ENCODE peak calls at places on chromosomes 4 and X, in eight cellular contexts. Q, H, S, U, T, L, G and P are unnamed samples.

GRCh38 chrX:22577181-22577580 is 304.5 kb downstream of the CBLL2 start:
- DNase-seq in Q (peak; percentile 74), H (no peak), S (no peak), U (no peak), T (no peak), L (no peak), G (no peak), P (no peak)

GRCh38 chr4:42398448-42399355 is 1.4 kb downstream of the SHISA3 start:
- DNase-seq in Q (no peak), H (no peak), S (no peak), U (no peak), T (no peak), L (no peak), G (no peak), P (peak; percentile 33)

GRCh38 chr4:123804171-123804721 is 407.7 kb downstream of the SPRY1 start:
- DNase-seq in Q (no peak), H (no peak), S (no peak), U (no peak), T (no peak), L (no peak), G (no peak), P (no peak)

GRCh38 chr4:156584100-156584499 is 387.5 kb downstream of the PDGFC start:
- DNase-seq in Q (no peak), H (no peak), S (no peak), U (no peak), T (no peak), L (no peak), G (no peak), P (no peak)

GRCh38 chr4:119570401-119570800 is 58.2 kb downstream of the PDE5A start:
- DNase-seq in Q (peak; percentile 68), H (no peak), S (no peak), U (no peak), T (no peak), L (no peak), G (no peak), P (no peak)

GRCh38 chr4:16079046-16079445 is 4.8 kb downstream of the PROM1 start:
- DNase-seq in Q (peak; percentile 7), H (no peak), S (no peak), U (no peak), T (no peak), L (no peak), G (no peak), P (no peak)

GRCh38 chr4:149048451-149049143 is 606.4 kb upstream of the NR3C2 start:
- DNase-seq in Q (no peak), H (no peak), S (no peak), U (no peak), T (no peak), L (no peak), G (no peak), P (no peak)

GRCh38 chr4:175330236-175330635 is 412.1 kb downstream of the ADAM29 start:
- DNase-seq in Q (peak; percentile 50), H (no peak), S (no peak), U (no peak), T (no peak), L (no peak), G (no peak), P (no peak)

GRCh38 chr4:81743731-81744465 is 272.2 kb upstream of the RASGEF1B start:
- DNase-seq in Q (no peak), H (no peak), S (no peak), U (no peak), T (no peak), L (no peak), G (no peak), P (no peak)

GRCh38 chr4:187415227-187415626 is 580.3 kb upstream of the ZFP42 start:
- DNase-seq in Q (no peak), H (no peak), S (no peak), U (no peak), T (no peak), L (no peak), G (no peak), P (no peak)

GRCh38 chr4:150001815-150002214 is 76.4 kb upstream of the DCLK2 start:
- DNase-seq in Q (peak; percentile 59), H (no peak), S (no peak), U (no peak), T (no peak), L (no peak), G (no peak), P (no peak)

GRCh38 chr4:37794046-37794445 is 32.4 kb upstream of the PGM2 start:
- DNase-seq in Q (no peak), H (no peak), S (no peak), U (no peak), T (no peak), L (no peak), G (no peak), P (peak; percentile 34)

GRCh38 chr4:153988446-153988845 is 199.6 kb upstream of the SFRP2 start:
- DNase-seq in Q (no peak), H (no peak), S (no peak), U (no peak), T (no peak), L (no peak), G (no peak), P (no peak)

GRCh38 chr4:66852843-66853242 is 692.5 kb downstream of the CENPC start:
- DNase-seq in Q (no peak), H (no peak), S (no peak), U (no peak), T (no peak), L (no peak), G (no peak), P (no peak)

DNA sequence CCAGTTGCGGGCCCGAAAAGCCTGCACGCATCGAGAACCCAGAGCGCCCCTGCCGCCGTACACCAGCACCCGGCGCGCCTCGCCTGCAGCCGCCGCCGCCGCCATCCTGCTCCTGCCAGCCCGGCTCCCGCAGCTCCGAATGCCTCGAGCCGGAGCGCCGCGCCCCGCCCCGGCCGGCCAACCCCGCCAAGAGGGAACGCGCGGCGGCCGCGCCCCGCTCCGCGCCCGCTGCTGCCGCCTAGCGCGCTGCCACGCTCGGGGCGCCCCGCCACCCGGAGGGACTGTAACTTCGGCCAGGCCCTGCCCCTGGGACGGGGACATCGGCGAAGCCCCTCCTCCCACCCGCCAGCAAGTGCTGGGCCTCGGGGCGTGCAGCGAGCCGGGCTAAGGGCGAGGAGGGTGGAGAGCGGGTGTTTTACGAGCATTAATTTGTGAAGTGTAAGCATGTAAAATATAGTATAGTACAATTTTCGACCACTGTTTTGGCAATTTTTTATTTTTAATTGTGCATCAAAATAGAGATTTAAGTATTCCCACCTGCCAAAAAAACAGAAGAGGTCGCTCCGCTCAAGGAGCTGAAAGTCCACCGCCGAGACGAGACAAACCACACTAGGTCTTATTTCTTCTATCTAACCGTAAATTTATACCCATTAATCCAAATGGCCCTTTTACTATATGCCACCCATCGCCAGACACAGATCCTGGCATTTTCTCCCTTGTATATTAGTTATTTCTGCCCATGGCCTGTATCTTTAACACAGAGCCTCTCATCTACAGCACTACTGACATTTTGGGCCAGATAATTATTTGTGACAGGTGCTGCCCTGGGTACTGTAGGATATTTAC is at the start of gene QDPR:
- DNase-seq in Q (peak; percentile 50), H (peak; percentile 86), S (peak; percentile 87), U (peak; percentile 75), T (no peak), L (peak; percentile 84), G (peak; percentile 40), P (peak; percentile 84)
- TF ChIP-seq POLR2A in Q (no peak), H (no peak), S (peak; percentile 61), U (peak; percentile 6), T (no peak), L (no peak), G (peak; percentile 24), P (no peak)

GRCh38 chrX:131270085-131270484 is 19.0 kb downstream of the IGSF1 start:
- DNase-seq in Q (no peak), H (no peak), S (no peak), U (no peak), T (no peak), L (no peak), G (no peak), P (no peak)

GRCh38 chrX:131271274-131271673 is 17.8 kb downstream of the IGSF1 start:
- DNase-seq in Q (no peak), H (no peak), S (no peak), U (no peak), T (no peak), L (no peak), G (no peak), P (no peak)

GRCh38 chrX:131277543-131278115 is 11.5 kb downstream of the IGSF1 start:
- DNase-seq in Q (no peak), H (no peak), S (no peak), U (no peak), T (no peak), L (no peak), G (no peak), P (no peak)

GRCh38 chrX:131273024-131273423 is 16.1 kb downstream of the IGSF1 start:
- DNase-seq in Q (no peak), H (no peak), S (no peak), U (no peak), T (no peak), L (no peak), G (no peak), P (no peak)

GRCh38 chrX:131271826-131272225 is 17.3 kb downstream of the IGSF1 start:
- DNase-seq in Q (no peak), H (no peak), S (no peak), U (no peak), T (no peak), L (no peak), G (no peak), P (no peak)
- H3K27ac ChIP-seq in Q (no peak overlapping the region), H (no peak overlapping the region), S (no peak overlapping the region), U (no peak overlapping the region), T (no peak overlapping the region), L (no peak overlapping the region), G (no peak overlapping the region), P (no peak overlapping the region)

DNA sequence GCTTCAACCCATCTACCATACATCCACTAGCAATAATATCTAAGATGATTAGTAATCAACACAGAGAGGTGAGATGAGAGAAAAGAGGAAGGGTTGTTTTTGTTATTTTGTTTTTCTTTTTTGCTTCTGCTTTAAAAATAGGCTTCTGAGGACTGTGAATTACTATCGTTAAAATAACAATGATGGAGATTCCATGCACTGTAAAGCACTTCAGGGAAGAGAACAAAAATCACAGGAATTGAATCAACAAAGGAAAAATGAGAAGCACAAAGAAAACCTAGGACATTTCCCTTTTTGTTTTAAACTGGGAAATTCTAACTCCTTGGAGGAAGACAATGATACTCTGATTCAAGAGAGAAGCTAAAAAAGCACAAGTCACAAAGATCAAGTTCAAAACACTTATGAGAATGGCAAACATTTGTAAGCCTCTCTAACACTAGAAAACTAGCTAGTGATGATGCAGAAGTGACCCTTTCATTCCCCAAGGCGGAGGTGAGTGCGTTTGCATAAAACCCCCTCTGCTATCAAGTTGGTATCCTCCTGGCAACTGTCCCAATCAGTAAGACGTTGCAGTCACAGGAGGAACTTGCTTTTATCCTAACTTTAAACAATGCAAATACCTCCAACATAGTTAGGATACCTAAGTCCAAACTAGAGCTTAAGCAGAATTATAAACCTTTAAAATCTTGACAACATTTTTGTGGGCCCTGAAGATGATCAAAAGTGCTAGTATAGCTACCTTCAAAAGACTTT is 308.5 kb downstream of the CAMK2D start:
- DNase-seq in Q (peak; percentile 79), H (no peak), S (no peak), U (no peak), T (no peak), L (no peak), G (no peak), P (no peak)
- TF ChIP-seq POLR2A in Q (no peak), H (no peak), S (no peak), U (no peak), T (no peak), L (no peak), G (no peak), P (no peak)

DNA sequence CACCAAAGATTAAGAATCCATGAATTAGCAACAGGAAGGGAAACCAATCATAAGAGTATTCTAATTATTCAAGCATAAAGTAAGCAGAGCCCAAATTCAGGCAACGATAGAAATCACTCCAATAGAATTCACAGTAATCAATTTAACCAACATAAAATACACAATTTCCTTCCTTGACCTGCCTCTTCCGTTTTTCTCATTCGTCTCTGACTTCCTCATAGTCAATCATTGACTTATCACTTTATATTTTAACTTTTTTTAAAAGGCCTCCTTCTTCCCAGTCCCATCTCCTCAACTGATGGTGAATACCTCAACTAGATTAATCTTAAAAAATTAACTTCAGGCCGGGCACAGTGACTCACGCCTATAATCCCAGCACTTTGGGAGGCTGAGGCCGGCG is 13.4 kb downstream of the CNOT6L start:
- DNase-seq in Q (no peak), H (no peak), S (no peak), U (no peak), T (no peak), L (no peak), G (no peak), P (no peak)
- H3K27ac ChIP-seq in Q (no peak overlapping the region), H (no peak overlapping the region), S (no peak overlapping the region), U (no peak overlapping the region), T (no peak overlapping the region), L (no peak overlapping the region), G (no peak overlapping the region), P (no peak overlapping the region)